ENCODE peak calls at places on chromosomes 7 and 10, in seven cellular contexts. A is fibroblast of lung, K is heart left ventricle, I is adrenal gland, E is IMR-90, T is PC-3, D is pancreas. Y is an unnamed sample.

GRCh38 chr10:69768386-69768785 is 33.3 kb upstream of the COL13A1 start:
- DNase-seq in I (no peak), A (no peak), D (no peak), K (no peak), T (no peak), E (no peak), Y (no peak)

GRCh38 chr10:43308986-43309385 is 42.1 kb upstream of the RASGEF1A start:
- DNase-seq in A (peak; percentile 8), E (no peak), I (peak; percentile 32), T (no peak), D (peak; percentile 5), K (no peak), Y (no peak)

GRCh38 chr10:18359839-18360238 is 219.6 kb downstream of the CACNB2 start:
- DNase-seq in D (no peak), A (no peak), K (no peak), E (no peak), I (no peak), T (no peak), Y (no peak)

GRCh38 chr10:44934416-44935200 is 23.5 kb downstream of the TMEM72 start:
- DNase-seq in E (no peak), T (no peak), I (peak; percentile 67), K (peak; percentile 60), A (no peak), D (no peak), Y (no peak)

GRCh38 chr10:107264742-107265141 is 100.2 kb upstream of the SORCS1 start:
- DNase-seq in T (no peak), D (no peak), I (no peak), A (no peak), K (no peak), E (no peak), Y (no peak)

GRCh38 chr7:76054129-76055120 is 6.5 kb downstream of the MDH2 start:
- DNase-seq in E (peak; percentile 77), I (peak; percentile 74), D (no peak), K (no peak), T (peak; percentile 79), A (peak; percentile 57), Y (peak; percentile 51)

GRCh38 chr7:126589068-126589684 is 663.6 kb downstream of the GRM8 start:
- DNase-seq in T (no peak), K (no peak), I (no peak), D (no peak), A (no peak), E (no peak), Y (no peak)

GRCh38 chr10:43728425-43728824 is 79.7 kb upstream of the ZNF32 start:
- DNase-seq in D (no peak), T (no peak), A (no peak), I (no peak), E (no peak), K (no peak), Y (no peak)

GRCh38 chr10:95544783-95545500 is 16.2 kb downstream of the SORBS1 start:
- DNase-seq in K (peak; percentile 43), I (no peak), A (no peak), D (no peak), T (no peak), E (no peak), Y (no peak)

GRCh38 chr7:117619690-117620089 is 139.9 kb downstream of the CFTR start:
- DNase-seq in A (no peak), E (no peak), T (no peak), I (no peak), D (no peak), K (no peak), Y (no peak)

GRCh38 chr7:19674266-19674960 is 34.4 kb downstream of the POLR1F start:
- DNase-seq in D (no peak), K (no peak), T (no peak), I (no peak), A (no peak), E (no peak), Y (peak; percentile 23)

GRCh38 chr10:29957887-29958330 is 101.5 kb downstream of the JCAD start:
- DNase-seq in D (peak; percentile 81), A (peak; percentile 31), I (peak; percentile 85), T (no peak), E (no peak), K (peak; percentile 16), Y (peak; percentile 64)

GRCh38 chr10:29961351-29961750 is 98.0 kb downstream of the JCAD start:
- DNase-seq in K (no peak), A (no peak), I (no peak), E (no peak), D (no peak), T (peak; percentile 58), Y (no peak)

GRCh38 chr10:29958440-29958839 is 100.9 kb downstream of the JCAD start:
- DNase-seq in T (no peak), K (no peak), E (no peak), A (no peak), D (no peak), I (no peak), Y (no peak)

GRCh38 chr10:29962451-29962850 is 96.9 kb downstream of the JCAD start:
- DNase-seq in I (no peak), E (no peak), D (no peak), K (no peak), A (no peak), T (no peak), Y (no peak)

GRCh38 chr10:29960261-29960660 is 99.1 kb downstream of the JCAD start:
- DNase-seq in T (no peak), A (no peak), E (no peak), I (no peak), D (no peak), K (no peak), Y (no peak)
- TF ChIP-seq CTCF in T (no peak), A (no peak), E (no peak), I (no peak), D (no peak), K (no peak), Y (no peak)

GRCh38 chr7:129828989-129829676 is 123.6 kb downstream of the UBE2H start:
- DNase-seq in I (no peak), A (no peak), T (peak; percentile 24), E (no peak), K (no peak), D (no peak), Y (peak; percentile 13)

GRCh38 chr7:129830949-129831348 is 121.8 kb downstream of the UBE2H start:
- DNase-seq in E (no peak), K (no peak), I (no peak), A (no peak), D (no peak), T (no peak), Y (no peak)

GRCh38 chr7:129828078-129828762 is 124.5 kb downstream of the UBE2H start:
- DNase-seq in E (no peak), A (no peak), D (no peak), I (no peak), K (no peak), T (no peak), Y (no peak)

GRCh38 chr7:129831424-129832058 is 121.2 kb downstream of the UBE2H start:
- DNase-seq in K (no peak), A (peak; percentile 79), D (no peak), E (peak; percentile 95), T (peak; percentile 76), I (peak; percentile 67), Y (peak; percentile 93)

DNA sequence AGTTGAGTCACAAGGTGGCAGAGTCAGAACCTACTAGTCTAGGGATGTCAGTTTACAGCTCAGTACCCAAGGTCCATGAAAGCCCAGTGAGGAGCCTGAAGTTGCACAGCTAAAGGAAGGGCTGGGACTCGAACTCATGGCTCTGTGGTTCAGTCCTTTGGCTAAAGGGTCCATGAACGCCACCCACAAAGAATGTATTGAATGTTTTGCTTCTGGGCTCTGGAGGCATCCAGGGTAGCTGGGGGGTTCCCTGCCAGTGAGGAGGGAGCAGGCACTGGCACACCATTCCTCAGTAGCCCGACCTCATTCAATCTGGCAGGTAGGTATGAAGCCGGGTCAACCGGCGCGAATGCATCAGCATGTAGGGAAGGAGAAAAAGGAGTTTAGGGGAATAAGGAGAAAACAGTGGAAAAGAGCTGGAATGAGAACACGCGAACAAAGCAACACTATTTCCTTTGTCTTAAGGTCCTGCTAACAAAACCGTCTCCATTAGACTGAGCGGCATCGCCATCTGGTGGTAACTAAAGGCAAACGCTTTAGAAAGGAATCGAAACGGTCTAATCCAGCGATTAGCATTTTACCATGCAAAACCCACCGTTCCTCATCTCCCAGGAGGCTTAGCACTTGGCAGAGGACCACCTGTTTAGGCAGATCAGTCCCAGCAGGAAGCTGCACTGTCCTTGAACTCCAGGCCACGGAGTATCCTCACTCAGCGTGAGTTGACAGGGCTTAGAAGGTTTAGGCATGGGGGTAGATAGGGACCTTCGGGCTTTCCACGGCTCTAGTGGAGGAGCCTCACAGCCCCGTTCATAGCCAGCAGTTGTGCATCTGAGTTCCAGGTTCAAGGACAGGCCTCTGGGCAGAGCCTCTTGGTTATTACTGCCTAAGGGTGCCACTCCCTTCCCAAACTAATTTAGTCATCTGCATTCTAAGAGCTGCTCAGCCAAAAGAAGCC is 122.8 kb downstream of the UBE2H start:
- DNase-seq in A (peak; percentile 84), I (peak; percentile 89), E (peak; percentile 81), T (peak; percentile 86), K (peak; percentile 50), D (no peak), Y (peak; percentile 84)
- H3K4me3 ChIP-seq in A (no peak overlapping the region), I (no peak overlapping the region), E (no peak overlapping the region), T (peak overlapping the region; percentile 56), K (peak overlapping the region; percentile 37), D (no peak overlapping the region), Y (peak overlapping the region; percentile 18)

DNA sequence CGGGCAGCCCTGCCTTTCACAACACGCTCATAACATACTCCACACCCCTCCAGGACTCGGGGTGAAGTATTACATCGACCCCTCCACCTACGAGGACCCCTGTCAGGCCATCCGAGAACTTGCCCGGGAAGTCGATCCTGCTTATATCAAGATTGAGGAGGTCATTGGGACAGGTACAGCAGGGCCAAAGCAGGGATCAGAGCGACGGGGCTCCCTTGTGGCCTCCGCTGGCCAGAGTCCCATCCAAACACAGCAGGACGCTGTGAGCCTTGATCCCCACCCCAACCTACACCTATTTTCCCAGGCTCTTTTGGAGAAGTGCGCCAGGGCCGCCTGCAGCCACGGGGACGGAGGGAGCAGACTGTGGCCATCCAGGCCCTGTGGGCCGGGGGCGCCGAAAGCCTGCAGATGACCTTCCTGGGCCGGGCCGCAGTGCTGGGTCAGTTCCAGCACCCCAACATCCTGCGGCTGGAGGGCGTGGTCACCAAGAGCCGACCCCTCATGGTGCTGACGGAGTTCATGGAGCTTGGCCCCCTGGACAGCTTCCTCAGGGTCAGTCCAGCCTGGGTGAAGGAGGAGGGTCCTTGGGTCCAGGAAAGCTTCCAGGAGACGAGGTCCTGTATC is 13.4 kb downstream of the EPHB6 start:
- DNase-seq in I (no peak), E (no peak), K (no peak), A (no peak), D (no peak), T (no peak), Y (no peak)
- TF ChIP-seq CTCF in I (no peak), E (no peak), K (no peak), A (no peak), D (no peak), T (peak; percentile 20), Y (no peak)

DNA sequence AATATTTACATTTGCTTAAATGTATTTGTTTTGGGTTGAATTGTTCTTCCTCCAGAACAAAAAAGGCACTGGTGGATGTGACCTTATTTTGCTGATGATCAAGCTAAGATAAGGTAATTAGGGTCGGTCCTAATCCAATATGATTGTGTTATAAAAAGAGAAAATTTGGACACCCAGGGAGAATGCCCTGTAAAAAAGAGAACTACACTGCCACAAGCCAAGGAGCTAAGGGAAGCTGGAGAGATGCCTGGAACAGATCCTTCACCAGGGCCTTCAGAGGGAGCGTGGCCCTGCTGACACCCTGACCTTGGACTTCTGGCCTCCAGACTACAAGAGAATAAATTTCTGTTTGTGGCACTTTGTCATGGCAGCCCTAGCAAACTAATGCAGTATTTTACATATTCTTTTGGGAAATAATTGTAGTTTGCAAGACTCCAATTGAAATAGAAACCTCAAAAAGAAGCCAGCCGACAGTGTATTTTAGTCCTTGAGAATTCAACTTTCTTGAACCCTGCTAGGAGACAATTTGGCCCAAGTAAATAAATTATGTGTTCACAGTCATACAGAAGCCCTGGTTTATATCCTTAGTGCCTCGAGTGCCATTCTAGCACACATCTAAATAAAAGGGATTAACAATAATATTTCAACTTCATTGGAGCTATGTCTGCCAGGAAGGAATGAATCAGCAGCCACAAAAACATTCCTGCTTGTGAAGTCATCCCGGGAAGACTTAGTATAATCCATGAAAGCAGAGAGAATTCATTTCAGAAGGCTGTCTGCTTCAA is 164.6 kb downstream of the PKD1L1 start:
- DNase-seq in D (no peak), E (peak; percentile 98), A (peak; percentile 98), T (peak; percentile 93), K (peak; percentile 20), I (peak; percentile 69), Y (peak; percentile 97)
- H3K4me3 ChIP-seq in D (no peak overlapping the region), E (no peak overlapping the region), A (peak overlapping the region; percentile 2), T (peak overlapping the region; percentile 12), K (no peak overlapping the region), I (no peak overlapping the region), Y (no peak overlapping the region)

Y was measured in AG10803.